ENCODE peak calls at places on chromosomes 4 and X, in eight cellular contexts. E is endothelial cell of umbilical vein, X is thyroid gland, P is tibial nerve, Z is Peyer's patch, L is testis, T is right lobe of liver, D is breast epithelium. H is an unnamed sample.

GRCh38 chrX:133190877-133191738 is 27.0 kb downstream of the TFDP3 start:
- DNase-seq in Z (no peak), E (no peak), X (no peak), P (no peak), T (no peak), L (no peak), D (no peak), H (no peak)

GRCh38 chr4:77113069-77113468 is 37.3 kb upstream of the CCNI start:
- DNase-seq in Z (no peak), D (no peak), E (no peak), T (no peak), X (no peak), P (no peak), L (peak), H (no peak)

GRCh38 chr4:122010610-122011009 is 58.8 kb upstream of the TRPC3 start:
- DNase-seq in T (no peak), P (no peak), L (no peak), Z (no peak), D (no peak), E (no peak), X (no peak), H (no peak)

GRCh38 chr4:187929024-187929423 is 66.5 kb upstream of the ZFP42 start:
- DNase-seq in Z (no peak), T (no peak), X (no peak), E (no peak), L (no peak), D (no peak), P (no peak), H (no peak)

GRCh38 chr4:145851516-145852201 is 87.0 kb downstream of the ZNF827 start:
- DNase-seq in T (no peak), P (no peak), Z (no peak), X (no peak), D (no peak), E (no peak), L (no peak), H (no peak)

GRCh38 chr4:127844605-127845116 is 36.0 kb upstream of the PLK4 start:
- DNase-seq in L (no peak), T (no peak), P (no peak), E (no peak), Z (no peak), X (no peak), D (no peak), H (no peak)

GRCh38 chrX:115499112-115499805 is 61.7 kb upstream of the PLS3 start:
- DNase-seq in L (no peak), X (no peak), D (no peak), Z (no peak), T (no peak), E (no peak), P (no peak), H (no peak)

GRCh38 chrX:68273887-68274286 is 159.4 kb downstream of the OPHN1 start:
- DNase-seq in E (no peak), Z (no peak), P (peak), D (no peak), T (no peak), L (no peak), X (no peak), H (no peak)

GRCh38 chr4:140254656-140255299 is 100.8 kb upstream of the MAML3 start:
- DNase-seq in P (no peak), T (no peak), Z (no peak), X (no peak), E (peak), D (no peak), L (no peak), H (no peak)

GRCh38 chr4:87255755-87256154 is 35.3 kb upstream of the KLHL8 start:
- DNase-seq in P (no peak), D (no peak), L (no peak), T (no peak), X (no peak), Z (no peak), E (no peak), H (no peak)

GRCh38 chr4:87260477-87260876 is 40.1 kb upstream of the KLHL8 start:
- DNase-seq in E (no peak), X (no peak), P (no peak), Z (no peak), T (no peak), L (no peak), D (no peak), H (no peak)

GRCh38 chr4:87262886-87263285 is 42.5 kb upstream of the KLHL8 start:
- DNase-seq in D (no peak), T (no peak), Z (no peak), P (no peak), E (no peak), X (no peak), L (no peak), H (no peak)

GRCh38 chr4:87258677-87259076 is 38.3 kb upstream of the KLHL8 start:
- DNase-seq in T (no peak), L (no peak), E (no peak), Z (no peak), P (no peak), D (no peak), X (no peak), H (no peak)

GRCh38 chr4:87257523-87257922 is 37.1 kb upstream of the KLHL8 start:
- DNase-seq in X (no peak), L (peak), D (no peak), P (no peak), E (no peak), T (no peak), Z (no peak), H (no peak)
- H3K27ac ChIP-seq in X (no peak), L (no peak), D (no peak), P (no peak), E (no peak), T (no peak), Z (no peak), H (no peak)

GRCh38 chr4:40403079-40403478 is 67.9 kb downstream of the CHRNA9 start:
- DNase-seq in X (no peak), Z (no peak), E (no peak), L (no peak), P (no peak), D (no peak), T (no peak), H (no peak)

GRCh38 chr4:40399578-40399977 is 64.4 kb downstream of the CHRNA9 start:
- DNase-seq in E (no peak), X (no peak), T (no peak), L (no peak), Z (no peak), D (no peak), P (no peak), H (no peak)

GRCh38 chr4:40402556-40402955 is 67.4 kb downstream of the CHRNA9 start:
- DNase-seq in E (no peak), L (no peak), Z (no peak), P (no peak), X (no peak), D (no peak), T (no peak), H (no peak)

GRCh38 chr4:40401096-40401495 is 66.0 kb downstream of the CHRNA9 start:
- DNase-seq in P (no peak), Z (no peak), X (no peak), L (no peak), D (no peak), E (no peak), T (no peak), H (no peak)

DNA sequence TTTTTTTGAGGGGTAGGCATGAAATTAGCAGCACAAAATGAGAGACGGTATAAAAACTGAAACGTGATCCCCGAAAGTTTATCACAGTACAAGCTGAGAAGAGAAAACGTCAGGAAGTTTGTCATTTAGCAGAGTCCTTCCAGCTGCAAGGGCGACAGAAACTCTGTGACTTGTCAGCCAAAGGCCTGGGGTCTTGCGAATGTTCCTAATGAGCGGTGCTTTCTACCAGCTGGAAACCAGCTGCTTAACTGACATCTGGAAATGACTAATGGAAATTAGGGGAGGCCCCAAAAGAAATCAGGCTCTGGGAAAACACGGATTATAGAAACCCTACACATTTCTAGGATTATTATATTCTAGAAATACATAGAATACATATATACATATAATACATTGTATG is 66.5 kb downstream of the CHRNA9 start:
- DNase-seq in L (no peak), X (no peak), Z (no peak), E (no peak), D (no peak), T (no peak), P (no peak), H (no peak)
- H3K4me3 ChIP-seq in L (no peak), X (no peak), Z (no peak), E (no peak), D (no peak), T (no peak), P (no peak), H (no peak)

GRCh38 chr4:78732332-78733104 is 43.6 kb upstream of the BMP2K start:
- DNase-seq in E (peak), L (no peak), P (no peak), Z (no peak), T (no peak), X (no peak), D (no peak), H (no peak)
- TF ChIP-seq POLR2A in E (no peak), L (no peak), P (no peak), Z (no peak), T (no peak), X (no peak), D (no peak), H (no peak)

DNA sequence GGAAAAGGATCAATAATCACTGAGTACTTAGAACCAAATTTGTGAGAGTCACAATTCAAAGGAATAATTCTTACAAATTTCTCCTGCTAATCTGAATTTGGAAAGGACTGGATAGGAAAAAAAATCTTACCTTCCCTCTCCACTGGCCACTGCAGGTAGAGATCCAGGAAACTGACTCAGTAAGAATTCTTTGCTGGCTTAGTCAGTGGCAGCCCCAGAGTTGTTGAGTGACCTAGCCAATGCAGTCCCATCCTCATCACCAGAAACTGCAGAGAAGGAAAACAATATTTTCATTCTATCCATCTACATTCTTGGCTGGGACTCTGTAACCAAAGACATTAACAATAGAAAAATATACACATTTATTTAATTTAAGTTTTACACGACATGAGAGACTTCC is 572.0 kb downstream of the ADGRL3 start:
- DNase-seq in D (no peak), L (no peak), E (no peak), P (no peak), Z (no peak), X (no peak), T (no peak), H (no peak)
- H3K27ac ChIP-seq in D (no peak), L (no peak), E (no peak), P (no peak), Z (no peak), X (no peak), T (no peak), H (no peak)

H was measured in adrenal gland.